ENCODE peak calls at places on chromosomes 11 and 22, in eight cellular contexts. X, Y, N, K, B, E, Z and R are unnamed samples.

GRCh38 chr11:30346068-30346688 is 23.3 kb downstream of the ARL14EP start:
- DNase-seq in Z (no peak), X (no peak), B (no peak), E (peak; percentile 62), K (peak; percentile 58), N (peak; percentile 17), Y (no peak), R (no peak)

GRCh38 chr11:122642472-122642922 is 13.0 kb upstream of the UBASH3B start:
- DNase-seq in B (no peak), N (no peak), Z (no peak), Y (no peak), K (no peak), E (peak; percentile 95), X (peak; percentile 94), R (no peak)

GRCh38 chr22:46414704-46415103 is 79.2 kb downstream of the TRMU start:
- DNase-seq in X (no peak), E (no peak), N (no peak), B (no peak), K (no peak), Z (no peak), Y (no peak), R (no peak)

GRCh38 chr11:120792306-120792705 is 231.6 kb upstream of the TBCEL start:
- DNase-seq in X (no peak), Y (no peak), B (no peak), E (no peak), N (no peak), Z (no peak), K (no peak), R (no peak)

GRCh38 chr22:29167032-29167911 is 38.4 kb upstream of the EMID1 start:
- DNase-seq in X (no peak), K (no peak), E (no peak), N (no peak), Y (no peak), B (no peak), Z (no peak), R (no peak)

GRCh38 chr11:1773131-1773510 is 9.4 kb upstream of the CTSD start:
- DNase-seq in B (no peak), X (peak; percentile 71), Z (no peak), K (no peak), N (no peak), Y (no peak), E (no peak), R (no peak)

GRCh38 chr11:92390783-92391182 is 166.2 kb downstream of the FAT3 start:
- DNase-seq in Z (no peak), B (no peak), K (no peak), Y (no peak), X (no peak), N (no peak), E (no peak), R (no peak)

GRCh38 chr11:117186431-117186761 is 7.9 kb downstream of the SIDT2 start:
- DNase-seq in E (no peak), K (no peak), Y (no peak), N (no peak), X (peak; percentile 31), B (no peak), Z (no peak), R (no peak)

GRCh38 chr11:78615724-78616123 is 41.1 kb upstream of the NARS2 start:
- DNase-seq in E (no peak), Y (no peak), X (no peak), N (no peak), K (no peak), B (no peak), Z (no peak), R (no peak)

GRCh38 chr11:26480041-26480440 is 92.0 kb downstream of the MUC15 start:
- DNase-seq in B (no peak), N (no peak), Z (no peak), E (no peak), Y (no peak), X (no peak), K (no peak), R (no peak)

GRCh38 chr11:125701858-125702621 is 21.4 kb upstream of the ACRV1 start:
- DNase-seq in K (no peak), Y (no peak), E (no peak), B (no peak), Z (no peak), X (no peak), N (no peak), R (no peak)

GRCh38 chr22:42856179-42856864 is 751 bp downstream of the ARFGAP3 start:
- DNase-seq in E (peak; percentile 22), Z (peak; percentile 62), B (peak; percentile 73), K (peak; percentile 15), Y (peak; percentile 71), X (peak; percentile 72), N (peak; percentile 32), R (peak; percentile 69)

GRCh38 chr11:71366076-71366475 is 82.1 kb downstream of the DHCR7 start:
- DNase-seq in X (peak; percentile 18), Y (no peak), Z (no peak), B (no peak), K (no peak), E (no peak), N (no peak), R (no peak)

GRCh38 chr11:66864924-66865697 is 8.2 kb downstream of the LRFN4 start:
- DNase-seq in E (no peak), X (peak; percentile 88), Z (no peak), B (no peak), Y (no peak), K (no peak), N (no peak), R (no peak)

GRCh38 chr11:105790021-105790420 is 180.1 kb downstream of the GRIA4 start:
- DNase-seq in B (no peak), N (no peak), Z (no peak), X (peak; percentile 2), E (no peak), Y (no peak), K (no peak), R (no peak)

GRCh38 chr11:128299132-128299726 is 288.1 kb downstream of the ETS1 start:
- DNase-seq in B (no peak), K (no peak), X (peak; percentile 46), Y (no peak), Z (no peak), N (no peak), E (peak; percentile 80), R (no peak)

GRCh38 chr11:85167038-85167437 is 460.1 kb downstream of the DLG2 start:
- DNase-seq in B (no peak), E (peak; percentile 1), Y (no peak), N (no peak), X (no peak), Z (no peak), K (no peak), R (no peak)

GRCh38 chr22:38941488-38941987 is 15.9 kb upstream of the APOBEC3A start:
- DNase-seq in X (no peak), Z (no peak), Y (no peak), N (no peak), E (no peak), K (no peak), B (no peak), R (peak; percentile 22)

GRCh38 chr11:30585067-30585891 is 874 bp downstream of the MPPED2 start:
- DNase-seq in Y (peak; percentile 51), N (peak; percentile 66), Z (peak; percentile 37), B (peak; percentile 35), X (peak; percentile 77), E (no peak), K (peak; percentile 44), R (peak; percentile 40)

GRCh38 chr22:44640618-44641155 is 61.3 kb upstream of the PRR5 start:
- DNase-seq in Y (no peak), X (peak; percentile 66), B (no peak), K (no peak), E (no peak), Z (no peak), N (no peak), R (no peak)

GRCh38 chr22:19448076-19448607 is 631 bp upstream of the C22orf39 start:
- DNase-seq in B (peak; percentile 19), Y (no peak), Z (no peak), K (no peak), E (peak; percentile 43), N (peak; percentile 86), X (peak; percentile 97), R (peak; percentile 26)

GRCh38 chr22:26744892-26745808 is 87.8 kb downstream of the MIAT start:
- DNase-seq in Y (no peak), K (no peak), E (no peak), N (no peak), Z (no peak), B (no peak), X (no peak), R (no peak)

GRCh38 chr22:49391436-49391835 is 436.2 kb downstream of the BRD1 start:
- DNase-seq in Z (no peak), E (no peak), K (no peak), B (no peak), N (no peak), X (no peak), Y (no peak), R (peak; percentile 2)
- H3K9me3 ChIP-seq in Z (peaks cover 9% of the 10 kb centered on the region), E (peaks cover 42% of the 10 kb centered on the region), K (no peaks in the 10 kb centered on the region), B (no peaks in the 10 kb centered on the region), N (peaks cover 3% of the 10 kb centered on the region), X (peaks cover 3% of the 10 kb centered on the region), Y (no peaks in the 10 kb centered on the region), R (no peaks in the 10 kb centered on the region)

GRCh38 chr11:68267881-68268240 is 3.9 kb downstream of the C11orf24 start:
- DNase-seq in E (no peak), B (no peak), N (no peak), K (no peak), X (peak; percentile 43), Z (no peak), Y (no peak), R (no peak)
- H3K4me3 ChIP-seq in E (no peak overlapping the region), B (no peak overlapping the region), N (no peak overlapping the region), K (peak overlapping the region; percentile 1), X (no peak overlapping the region), Z (no peak overlapping the region), Y (no peak overlapping the region), R (no peak overlapping the region)

GRCh38 chr11:27716216-27716615 is 16.0 kb upstream of the BDNF start:
- DNase-seq in N (no peak), X (no peak), K (no peak), B (no peak), Z (no peak), E (no peak), Y (no peak), R (no peak)

GRCh38 chr11:27711725-27712124 is 11.5 kb upstream of the BDNF start:
- DNase-seq in N (no peak), K (no peak), E (no peak), B (no peak), Y (no peak), Z (no peak), X (no peak), R (no peak)

GRCh38 chr11:27705873-27706820 is 5.9 kb upstream of the BDNF start:
- DNase-seq in E (peak; percentile 64), X (peak; percentile 43), Y (no peak), N (peak; percentile 50), B (no peak), K (no peak), Z (no peak), R (peak; percentile 42)

DNA sequence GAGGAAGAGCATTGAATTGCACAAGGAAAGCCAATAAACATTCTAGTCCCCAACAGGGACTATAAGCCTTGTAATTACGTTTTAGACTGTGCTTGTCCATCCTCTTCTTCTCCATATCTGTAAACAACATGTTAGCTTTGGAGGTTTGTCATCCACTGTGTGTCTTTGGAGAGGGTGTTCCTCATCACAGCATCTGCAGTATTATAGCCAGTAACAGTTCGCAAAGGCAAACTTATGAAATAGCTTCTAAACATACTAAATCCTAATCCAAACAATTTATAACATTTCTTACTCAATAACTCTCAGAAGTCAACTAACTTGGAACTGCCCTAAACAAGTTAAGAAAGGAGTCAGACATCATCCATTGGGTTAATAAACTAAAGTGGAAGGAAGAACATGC is 10.3 kb upstream of the BDNF start:
- DNase-seq in K (no peak), Z (no peak), N (no peak), E (peak; percentile 85), B (no peak), Y (no peak), X (no peak), R (no peak)
- H3K27me3 ChIP-seq in K (no peaks in the 10 kb centered on the region), Z (peaks cover 52% of the 10 kb centered on the region), N (peaks cover 6% of the 10 kb centered on the region), E (no peaks in the 10 kb centered on the region), B (peaks cover 9% of the 10 kb centered on the region), Y (no peaks in the 10 kb centered on the region), X (no peaks in the 10 kb centered on the region), R (no peaks in the 10 kb centered on the region)

GRCh38 chr11:54927704-54928103 is 221.1 kb downstream of the OR4A5 start:
- DNase-seq in Z (no peak), E (no peak), K (no peak), Y (no peak), N (no peak), B (no peak), X (no peak), R (no peak)
- H3K9me3 ChIP-seq in Z (peaks cover 100% of the 10 kb centered on the region), E (peaks cover 3% of the 10 kb centered on the region), K (peaks cover 6% of the 10 kb centered on the region), Y (peaks cover 84% of the 10 kb centered on the region), N (peaks cover 6% of the 10 kb centered on the region), B (peaks cover 100% of the 10 kb centered on the region), X (peaks cover 7% of the 10 kb centered on the region), R (peaks cover 7% of the 10 kb centered on the region)